ENCODE peak calls at places on chromosome 19, in five cellular contexts. C is naive B cell; Z is activated CD4-positive, alpha-beta T cell treated with anti-CD3 and anti-CD28 coated beads for 1 hour; T is HS-5; I is upper lobe of right lung. A is an unnamed sample.

GRCh38 chr19:44061038-44061437 is 9.2 kb downstream of the ZNF223 start:
- DNase-seq in Z (no peak), C (no peak), I (no peak), T (no peak), A (no peak)

GRCh38 chr19:55117063-55117635 is 288 bp downstream of the PPP1R12C start:
- DNase-seq in C (no peak), I (no peak), T (no peak), Z (no peak), A (no peak)

GRCh38 chr19:19110410-19111137 is 27.7 kb downstream of the TMEM161A start:
- DNase-seq in C (peak; percentile 14), Z (no peak), I (no peak), T (no peak), A (no peak)

GRCh38 chr19:54426291-54426918 is 11.1 kb downstream of the TTYH1 start:
- DNase-seq in C (no peak), Z (no peak), T (no peak), I (no peak), A (no peak)

GRCh38 chr19:38838208-38838985 is 6.8 kb upstream of the ECH1 start:
- DNase-seq in Z (peak; percentile 52), I (no peak), C (no peak), T (no peak), A (no peak)

GRCh38 chr19:42095142-42095813 is 19.3 kb downstream of the ZNF574 start:
- DNase-seq in I (no peak), Z (no peak), T (no peak), C (no peak), A (no peak)

GRCh38 chr19:7641288-7642276 is 4.7 kb downstream of the STXBP2 start:
- DNase-seq in C (no peak), I (no peak), T (no peak), Z (no peak), A (no peak)

GRCh38 chr19:40612831-40613668 is 11.9 kb downstream of the LTBP4 start:
- DNase-seq in I (peak; percentile 88), T (no peak), Z (peak; percentile 68), C (peak; percentile 39), A (no peak)

GRCh38 chr19:19040417-19040816 is 7.0 kb downstream of the ARMC6 start:
- DNase-seq in I (peak; percentile 76), C (no peak), Z (no peak), T (no peak), A (peak; percentile 96)

GRCh38 chr19:1636325-1637236 is 15.8 kb downstream of the TCF3 start:
- DNase-seq in C (no peak), I (no peak), T (no peak), Z (no peak), A (no peak)

GRCh38 chr19:609001-609340 is 19.3 kb downstream of the HCN2 start:
- DNase-seq in T (no peak), C (no peak), I (peak; percentile 85), Z (no peak), A (no peak)

GRCh38 chr19:4829001-4829712 is 2.4 kb downstream of the TICAM1 start:
- DNase-seq in C (peak; percentile 67), T (no peak), I (no peak), Z (no peak), A (no peak)

GRCh38 chr19:13063461-13064091 is 39.1 kb downstream of the LYL1 start:
- DNase-seq in Z (no peak), C (no peak), T (no peak), I (no peak), A (peak; percentile 47)

GRCh38 chr19:31957711-31958110 is 387.7 kb upstream of the ZNF507 start:
- DNase-seq in T (no peak), I (no peak), Z (no peak), C (no peak), A (no peak)

GRCh38 chr19:15863272-15863671 is 34.6 kb downstream of the CYP4F2 start:
- DNase-seq in I (no peak), T (no peak), Z (no peak), C (no peak), A (no peak)

GRCh38 chr19:46637224-46637623 is 1.2 kb upstream of the GNG8 start:
- DNase-seq in Z (no peak), C (no peak), I (no peak), T (no peak), A (no peak)

A was measured in fibroblast of gingiva.